ENCODE peak calls at places on chromosomes 1 and 21, in five cellular contexts. U is cardiac fibroblast, G is fibroblast of the aortic adventitia, C is keratinocyte, I is mesothelial cell of epicardium. W is an unnamed sample.

GRCh38 chr1:94416901-94417701 is 1.1 kb upstream of the ABCD3 start:
- DNase-seq in G (peak; percentile 89), C (no peak), U (peak; percentile 77), I (no peak), W (no peak)

GRCh38 chr1:150626150-150626549 is 3.3 kb downstream of the ENSA start:
- DNase-seq in G (no peak), C (no peak), U (no peak), I (no peak), W (no peak)

GRCh38 chr1:175000697-175001187 is 995 bp downstream of the CACYBP start:
- DNase-seq in I (no peak), G (peak; percentile 22), U (peak; percentile 43), C (no peak), W (no peak)

GRCh38 chr1:97906567-97907228 is 14.1 kb downstream of the DPYD start:
- DNase-seq in C (no peak), I (no peak), U (peak; percentile 95), G (peak; percentile 97), W (no peak)

GRCh38 chr1:50418600-50419109 is 4.6 kb downstream of the DMRTA2 start:
- DNase-seq in C (no peak), I (peak; percentile 53), G (no peak), U (no peak), W (no peak)

GRCh38 chr1:33080885-33081553 is at the start of gene AZIN2:
- DNase-seq in U (peak; percentile 96), G (peak; percentile 94), I (peak; percentile 99), C (peak; percentile 76), W (peak; percentile 97)

GRCh38 chr1:84156210-84156621 is 12.1 kb downstream of the PRKACB start:
- DNase-seq in C (no peak), I (no peak), U (peak; percentile 84), G (peak; percentile 86), W (no peak)

GRCh38 chr21:33078907-33079582 is 9.1 kb downstream of the OLIG1 start:
- DNase-seq in G (peak; percentile 38), I (no peak), U (peak; percentile 53), C (no peak), W (no peak)

GRCh38 chr1:3981261-3981660 is 81.2 kb upstream of the C1orf174 start:
- DNase-seq in G (no peak), C (no peak), U (no peak), I (no peak), W (no peak)

GRCh38 chr1:199574949-199575348 is 452.6 kb upstream of the NR5A2 start:
- DNase-seq in G (no peak), C (no peak), I (no peak), U (no peak), W (no peak)

GRCh38 chr1:156346636-156347035 is 8.3 kb downstream of the TSACC start:
- DNase-seq in G (peak; percentile 89), I (no peak), U (peak; percentile 39), C (no peak), W (no peak)

GRCh38 chr1:154206212-154206611 is at the start of gene CFAP141:
- DNase-seq in C (no peak), I (no peak), U (no peak), G (no peak), W (no peak)

GRCh38 chr1:159141584-159142518 is 29.6 kb upstream of the CADM3 start:
- DNase-seq in G (peak; percentile 66), C (no peak), I (no peak), U (peak; percentile 83), W (no peak)

GRCh38 chr1:218658294-218658693 is 313.2 kb downstream of the TGFB2 start:
- DNase-seq in G (peak; percentile 42), C (no peak), I (no peak), U (no peak), W (no peak)
- TF ChIP-seq CTCF in G (peak; percentile 13), C (peak; percentile 8), I (no peak), U (no peak), W (no peak)

DNA sequence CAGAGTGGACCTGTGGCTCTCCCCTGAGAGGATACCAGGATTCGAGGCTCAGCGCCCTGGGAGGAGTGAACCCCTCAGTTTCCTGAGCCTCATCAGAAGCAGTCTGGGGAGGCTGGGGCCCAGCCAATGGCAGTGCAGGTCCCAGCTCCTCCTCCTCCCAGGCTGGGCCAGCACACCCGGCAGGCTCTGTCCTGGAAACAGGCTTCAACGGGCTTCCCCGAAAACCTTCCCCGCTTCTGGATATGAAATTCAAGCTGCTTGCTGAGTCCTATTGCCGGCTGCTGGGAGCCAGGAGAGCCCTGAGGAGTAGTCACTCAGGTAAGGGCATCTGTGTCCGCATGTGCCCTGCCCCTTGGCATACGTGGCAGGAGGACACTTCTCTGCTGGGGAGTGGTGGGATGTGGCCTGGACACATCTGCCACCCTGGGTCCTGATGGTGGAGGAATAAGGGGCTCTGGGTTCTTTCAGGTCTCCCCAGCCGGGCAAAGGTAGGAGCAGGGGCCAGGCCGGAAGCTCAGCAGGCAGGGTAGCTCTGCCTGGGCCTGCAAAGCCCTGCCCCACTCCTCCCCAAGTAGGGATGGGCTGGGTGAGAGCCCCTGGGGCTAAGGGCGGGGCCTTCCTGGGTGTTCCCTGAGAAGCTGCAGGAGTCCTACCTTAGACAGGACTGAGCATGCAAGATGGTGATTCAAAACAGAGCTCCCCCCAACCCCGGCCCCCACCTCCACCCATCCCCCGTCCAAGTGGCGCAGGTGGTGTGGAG is at the start of gene GJB5:
- DNase-seq in U (no peak), I (no peak), C (peak; percentile 98), G (no peak), W (no peak)
- TF ChIP-seq CTCF in U (no peak), I (no peak), C (no peak), G (no peak), W (no peak)

DNA sequence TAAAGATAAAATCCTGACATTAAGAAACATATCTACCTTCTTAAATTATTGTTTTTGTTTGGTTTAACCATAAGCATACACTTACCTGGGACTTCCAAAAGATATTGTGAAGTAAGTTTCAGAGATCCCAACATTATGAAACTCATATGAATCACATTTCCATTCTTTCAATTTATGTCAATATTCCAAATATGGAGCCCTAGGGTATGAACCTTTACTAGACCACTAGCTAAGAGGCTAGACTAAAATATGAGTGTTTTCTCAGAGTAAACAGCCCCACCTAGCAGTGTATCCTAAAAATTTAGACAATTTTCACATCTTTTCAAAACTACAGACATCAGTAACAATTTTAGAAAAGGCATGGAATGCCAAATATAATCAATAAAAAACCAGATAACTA is 24.4 kb downstream of the SCAF4 start:
- DNase-seq in C (no peak), I (no peak), G (no peak), U (no peak), W (no peak)
- TF ChIP-seq CTCF in C (no peak), I (no peak), G (no peak), U (no peak), W (no peak)

GRCh38 chr1:90000934-90001676 is 6.2 kb downstream of the ZNF326 start:
- DNase-seq in C (no peak), I (no peak), G (no peak), U (no peak), W (no peak)
- TF ChIP-seq CTCF in C (no peak), I (no peak), G (no peak), U (no peak), W (no peak)

DNA sequence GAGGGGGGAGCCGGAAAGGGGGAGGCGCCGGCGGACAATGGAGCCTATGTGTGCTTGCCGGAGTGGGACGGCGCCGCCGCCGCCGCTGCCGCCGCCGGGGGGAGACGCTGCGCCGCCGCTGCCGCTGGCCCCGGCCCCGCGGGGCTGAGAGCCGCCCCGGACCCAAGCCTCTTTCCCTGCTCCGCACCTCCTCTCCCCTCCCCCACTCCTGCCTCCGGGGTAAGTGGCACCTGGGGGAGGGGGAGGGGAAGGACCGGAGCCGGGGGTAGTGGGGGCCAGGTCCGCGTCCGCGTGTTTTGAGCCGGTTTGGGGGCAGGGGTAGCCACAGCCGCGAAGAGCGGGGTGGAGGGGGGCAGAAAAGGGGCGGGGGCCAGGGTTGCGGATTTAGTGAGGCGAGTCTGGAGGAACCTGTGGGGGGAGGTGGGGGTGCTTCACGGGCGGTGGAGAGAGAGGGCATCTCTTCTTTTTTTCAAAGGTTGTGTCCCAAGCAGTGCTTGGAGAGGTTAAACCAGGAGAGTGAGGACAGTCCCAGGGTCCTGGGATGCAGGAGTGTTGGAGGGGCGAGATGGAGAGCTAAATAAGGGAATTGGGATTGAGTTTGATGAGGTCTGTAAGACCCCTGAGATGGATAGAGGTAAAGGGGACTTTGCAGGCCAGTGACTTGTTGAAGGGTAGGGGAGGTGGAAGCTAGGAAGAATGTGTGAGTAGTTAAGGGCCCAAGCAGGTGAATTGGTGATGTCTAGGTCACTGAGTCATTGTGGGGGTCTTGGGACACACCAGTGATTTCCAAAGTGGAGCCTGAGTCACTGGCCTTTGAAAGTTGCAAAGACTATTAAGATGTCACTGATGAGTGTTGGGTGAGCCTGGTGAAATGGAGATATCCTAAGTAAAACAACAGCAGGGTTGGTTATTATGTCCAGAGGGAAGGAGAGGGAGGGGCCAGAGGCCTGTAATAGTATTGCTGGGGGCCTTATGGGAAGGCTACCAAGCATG is 59.1 kb downstream of the BCL9 start:
- DNase-seq in U (peak; percentile 63), I (no peak), C (peak; percentile 13), G (peak; percentile 28), W (peak; percentile 40)
- TF ChIP-seq CTCF in U (no peak), I (no peak), C (no peak), G (no peak), W (no peak)

GRCh38 chr1:112373841-112374240 is 22.2 kb upstream of the CTTNBP2NL start:
- DNase-seq in I (no peak), U (no peak), G (no peak), C (no peak), W (no peak)
- TF ChIP-seq CTCF in I (no peak), U (no peak), G (no peak), C (no peak), W (no peak)

GRCh38 chr1:104648269-104648691 is 898.6 kb downstream of the AMY1C start:
- DNase-seq in G (no peak), U (peak; percentile 4), C (no peak), I (no peak), W (no peak)
- TF ChIP-seq CTCF in G (no peak), U (no peak), C (peak; percentile 38), I (peak; percentile 17), W (no peak)